ENCODE peak calls at places on chromosomes 3 and 15, in nine cellular contexts. S is heart left ventricle, X is nephron progenitor cell, U is cardiac fibroblast, L is sigmoid colon, Z is AG09309, V is GM20000, C is psoas muscle, O is PC-9. D is an unnamed sample.

GRCh38 chr15:33124275-33124674 is 70.2 kb downstream of the FMN1 start:
- DNase-seq in S (no peak), X (no peak), U (no peak), L (no peak), Z (no peak), V (no peak), C (no peak), O (no peak), D (no peak)

GRCh38 chr3:39187372-39188155 is 4.8 kb downstream of the XIRP1 start:
- DNase-seq in S (no peak), X (no peak), U (no peak), L (no peak), Z (no peak), V (no peak), C (no peak), O (no peak), D (no peak)

GRCh38 chr15:70701891-70702568 is 61.3 kb downstream of the UACA start:
- DNase-seq in S (no peak), X (no peak), U (peak; percentile 60), L (no peak), Z (no peak), V (no peak), C (no peak), O (no peak), D (no peak)

GRCh38 chr3:32143849-32144757 is 37.7 kb downstream of the GPD1L start:
- DNase-seq in S (peak; percentile 45), X (peak; percentile 56), U (peak; percentile 94), L (no peak), Z (peak; percentile 68), V (peak; percentile 69), C (no peak), O (peak; percentile 55), D (peak; percentile 76)

GRCh38 chr3:187833375-187833774 is 88.1 kb upstream of the BCL6 start:
- DNase-seq in S (no peak), X (no peak), U (no peak), L (no peak), Z (no peak), V (no peak), C (no peak), O (no peak), D (no peak)

GRCh38 chr3:173065543-173065970 is 75.5 kb downstream of the SPATA16 start:
- DNase-seq in S (peak; percentile 25), X (no peak), U (peak; percentile 70), L (no peak), Z (no peak), V (no peak), C (no peak), O (no peak), D (no peak)

GRCh38 chr15:98154863-98155262 is 194.4 kb downstream of the ARRDC4 start:
- DNase-seq in S (no peak), X (no peak), U (no peak), L (no peak), Z (peak; percentile 28), V (no peak), C (no peak), O (no peak), D (peak; percentile 13)

GRCh38 chr15:34883633-34884032 is 85.9 kb downstream of the AQR start:
- DNase-seq in S (no peak), X (no peak), U (no peak), L (no peak), Z (no peak), V (no peak), C (no peak), O (no peak), D (no peak)

GRCh38 chr3:55647675-55648074 is 160.6 kb upstream of the WNT5A start:
- DNase-seq in S (no peak), X (no peak), U (no peak), L (no peak), Z (no peak), V (no peak), C (no peak), O (no peak), D (no peak)

GRCh38 chr15:25618161-25618560 is 179.3 kb upstream of the UBE3A start:
- DNase-seq in S (no peak), X (no peak), U (no peak), L (no peak), Z (no peak), V (no peak), C (no peak), O (no peak), D (no peak)

GRCh38 chr3:96324087-96324486 is 490.3 kb upstream of the EPHA6 start:
- DNase-seq in S (no peak), X (no peak), U (no peak), L (no peak), Z (no peak), V (no peak), C (no peak), O (no peak), D (no peak)

GRCh38 chr15:97902140-97902780 is 58.2 kb upstream of the ARRDC4 start:
- DNase-seq in S (no peak), X (no peak), U (peak; percentile 6), L (no peak), Z (peak; percentile 24), V (no peak), C (no peak), O (no peak), D (no peak)

GRCh38 chr3:117486709-117487394 is 777.3 kb downstream of the TUSC7 start:
- DNase-seq in S (no peak), X (no peak), U (no peak), L (no peak), Z (no peak), V (peak; percentile 5), C (no peak), O (no peak), D (no peak)

GRCh38 chr3:130539005-130539404 is 22.0 kb downstream of the COL6A6 start:
- DNase-seq in S (no peak), X (peak; percentile 69), U (peak; percentile 64), L (no peak), Z (no peak), V (peak; percentile 42), C (no peak), O (peak; percentile 43), D (peak; percentile 83)

GRCh38 chr3:130529816-130530215 is 12.8 kb downstream of the COL6A6 start:
- DNase-seq in S (no peak), X (no peak), U (no peak), L (no peak), Z (no peak), V (no peak), C (no peak), O (no peak), D (no peak)

GRCh38 chr3:130528120-130528519 is 11.1 kb downstream of the COL6A6 start:
- DNase-seq in S (no peak), X (no peak), U (no peak), L (no peak), Z (no peak), V (no peak), C (no peak), O (no peak), D (no peak)

GRCh38 chr3:130537609-130538304 is 20.8 kb downstream of the COL6A6 start:
- DNase-seq in S (no peak), X (no peak), U (peak; percentile 7), L (no peak), Z (no peak), V (no peak), C (no peak), O (no peak), D (no peak)

GRCh38 chr3:130533247-130533646 is 16.3 kb downstream of the COL6A6 start:
- DNase-seq in S (no peak), X (no peak), U (no peak), L (no peak), Z (no peak), V (no peak), C (no peak), O (no peak), D (no peak)
- TF ChIP-seq CTCF in S (no peak), X (no peak), U (no peak), L (no peak), Z (no peak), V (no peak), C (no peak), O (no peak), D (no peak)

GRCh38 chr15:89681146-89681545 is 2.0 kb upstream of the PLIN1 start:
- DNase-seq in S (no peak), X (no peak), U (no peak), L (no peak), Z (no peak), V (no peak), C (no peak), O (no peak), D (no peak)
- TF ChIP-seq CTCF in S (no peak), X (no peak), U (no peak), L (no peak), Z (no peak), V (no peak), C (no peak), O (no peak), D (no peak)

GRCh38 chr3:119418091-119418512 is 45.3 kb downstream of the TMEM39A start:
- DNase-seq in S (no peak), X (no peak), U (peak; percentile 70), L (no peak), Z (no peak), V (no peak), C (no peak), O (no peak), D (no peak)

GRCh38 chr3:119418641-119419040 is 44.8 kb downstream of the TMEM39A start:
- DNase-seq in S (no peak), X (no peak), U (peak; percentile 36), L (no peak), Z (no peak), V (no peak), C (no peak), O (no peak), D (no peak)

DNA sequence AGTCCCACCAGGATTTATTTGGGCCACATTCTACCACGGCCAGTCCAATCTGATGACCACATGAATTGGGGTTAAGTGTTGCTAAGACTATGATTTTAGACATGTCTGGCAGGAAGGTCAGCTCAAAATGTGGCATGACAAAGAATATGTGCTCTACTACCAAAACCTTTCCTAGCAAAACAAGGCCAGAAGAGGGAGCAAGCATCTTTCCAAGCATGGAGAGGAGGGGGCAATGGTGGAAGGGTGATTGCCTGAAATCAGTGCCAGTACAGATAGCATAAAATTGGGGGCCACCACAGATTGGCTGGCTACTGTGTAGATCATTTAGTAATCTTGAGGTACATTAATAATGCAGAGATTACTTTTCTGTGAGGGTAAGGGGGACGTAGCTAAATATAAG is 43.2 kb downstream of the TMEM39A start:
- DNase-seq in S (no peak), X (no peak), U (no peak), L (no peak), Z (no peak), V (no peak), C (no peak), O (no peak), D (no peak)
- TF ChIP-seq CTCF in S (no peak), X (no peak), U (no peak), L (no peak), Z (no peak), V (no peak), C (no peak), O (no peak), D (no peak)

DNA sequence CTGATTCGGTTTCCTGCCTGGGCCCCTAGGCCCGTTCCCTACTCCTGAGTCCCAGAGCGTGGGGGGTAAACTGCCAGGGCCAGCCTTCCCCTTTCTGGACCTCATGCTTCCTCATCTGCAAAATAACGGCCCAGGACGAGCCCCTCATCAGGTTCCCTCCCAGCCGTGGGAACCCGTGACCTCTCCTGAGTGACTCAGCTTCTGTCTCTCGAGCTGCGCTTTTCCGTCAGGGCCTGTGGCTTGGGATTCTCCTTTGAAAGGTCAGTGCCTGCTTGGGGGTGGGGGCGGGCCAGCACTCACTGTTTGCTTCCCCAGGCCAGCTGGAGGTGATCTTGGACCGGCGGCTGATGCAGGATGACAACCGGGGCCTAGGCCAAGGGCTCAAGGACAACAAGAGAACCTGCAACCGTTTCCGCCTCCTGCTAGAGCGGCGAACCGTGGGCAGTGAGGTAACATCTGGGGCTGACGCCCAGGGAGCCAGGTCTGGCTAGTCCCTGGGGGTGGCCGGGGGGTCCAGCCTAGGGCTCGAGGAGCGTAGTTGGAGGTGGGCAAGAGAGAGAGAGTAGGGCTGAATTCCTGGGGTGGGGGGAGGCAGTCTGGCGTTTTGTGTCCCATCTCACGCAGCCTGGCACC is 12.8 kb downstream of the MAN2A2 start:
- DNase-seq in S (peak; percentile 64), X (no peak), U (no peak), L (peak; percentile 85), Z (no peak), V (no peak), C (peak; percentile 61), O (no peak), D (no peak)
- TF ChIP-seq CTCF in S (no peak), X (no peak), U (no peak), L (no peak), Z (no peak), V (no peak), C (no peak), O (no peak), D (no peak)

D was measured in Calu3.